ENCODE peak calls at places on chromosomes 6 and 20, in seven cellular contexts. S is T-cell, Z is GM04504, O is smooth muscle cell of the brain vasculature, I is Right ventricle myocardium superior, F is fibroblast of pulmonary artery, P is psoas muscle. V is an unnamed sample.

GRCh38 chr20:32163951-32164350 is 43.6 kb downstream of the PLAGL2 start:
- DNase-seq in Z (no peak), P (no peak), I (no peak), F (no peak), O (no peak), S (no peak), V (no peak)

GRCh38 chr20:6698056-6698455 is 69.4 kb upstream of the BMP2 start:
- DNase-seq in O (no peak), S (no peak), F (no peak), Z (no peak), I (no peak), P (no peak), V (no peak)

GRCh38 chr20:34390769-34391447 is 27.8 kb downstream of the ITCH start:
- DNase-seq in F (peak; percentile 80), S (no peak), P (peak; percentile 82), I (no peak), Z (peak; percentile 86), O (peak; percentile 12), V (no peak)

GRCh38 chr6:24864345-24864744 is 65.6 kb upstream of the ARMH2 start:
- DNase-seq in S (no peak), F (peak; percentile 28), O (no peak), Z (no peak), I (no peak), P (no peak), V (no peak)

GRCh38 chr20:5044075-5044620 is 42.8 kb upstream of the SLC23A2 start:
- DNase-seq in O (no peak), I (no peak), S (no peak), P (no peak), Z (no peak), F (no peak), V (no peak)

GRCh38 chr6:105993769-105994521 is 92.2 kb upstream of the PRDM1 start:
- DNase-seq in I (peak; percentile 57), Z (no peak), O (no peak), F (peak; percentile 21), P (peak; percentile 64), S (peak; percentile 38), V (peak; percentile 64)

GRCh38 chr20:32918296-32918695 is 59.6 kb downstream of the EFCAB8 start:
- DNase-seq in P (peak; percentile 35), I (no peak), F (no peak), Z (no peak), S (no peak), O (no peak), V (no peak)

GRCh38 chr6:30684386-30685156 is 1.9 kb downstream of the PPP1R18 start:
- DNase-seq in P (peak; percentile 77), Z (no peak), O (no peak), F (peak; percentile 50), S (peak; percentile 31), I (peak; percentile 79), V (no peak)

GRCh38 chr6:27667651-27668441 is 194.9 kb upstream of the ZNF184 start:
- DNase-seq in P (no peak), O (no peak), F (no peak), I (no peak), Z (no peak), S (no peak), V (no peak)

GRCh38 chr6:131135244-131136020 is at the start of gene AKAP7:
- DNase-seq in P (peak; percentile 89), O (peak; percentile 20), S (peak; percentile 39), Z (peak; percentile 44), F (peak; percentile 77), I (peak; percentile 88), V (peak; percentile 96)

GRCh38 chr20:41098703-41099250 is 38.6 kb upstream of the PLCG1 start:
- DNase-seq in I (no peak), S (no peak), P (no peak), O (no peak), Z (peak; percentile 77), F (peak; percentile 78), V (no peak)

GRCh38 chr6:20542927-20543602 is 8.8 kb downstream of the CDKAL1 start:
- DNase-seq in I (no peak), S (no peak), O (peak; percentile 59), P (no peak), F (peak; percentile 95), Z (no peak), V (no peak)

GRCh38 chr6:119533603-119534279 is 184.2 kb upstream of the MAN1A1 start:
- DNase-seq in S (no peak), I (no peak), F (peak; percentile 25), O (no peak), Z (peak; percentile 30), P (no peak), V (no peak)

GRCh38 chr6:5125152-5126006 is 40.2 kb downstream of the PPP1R3G start:
- DNase-seq in Z (no peak), F (peak; percentile 64), P (no peak), S (no peak), O (no peak), I (no peak), V (no peak)

GRCh38 chr6:81049425-81050042 is 702.9 kb downstream of the TENT5A start:
- DNase-seq in I (no peak), P (no peak), O (no peak), S (no peak), Z (no peak), F (peak; percentile 32), V (no peak)

GRCh38 chr20:62050166-62051120 is 15.2 kb downstream of the TAF4 start:
- DNase-seq in P (no peak), O (no peak), Z (no peak), I (no peak), F (no peak), S (no peak), V (no peak)

GRCh38 chr6:9851541-9852380 is 563.1 kb downstream of the TFAP2A start:
- DNase-seq in S (no peak), Z (no peak), O (no peak), P (no peak), F (peak; percentile 22), I (no peak), V (peak; percentile 60)

GRCh38 chr6:168096271-168096764 is 17.3 kb upstream of the FRMD1 start:
- DNase-seq in I (peak; percentile 32), P (peak; percentile 21), F (no peak), O (no peak), Z (no peak), S (no peak), V (no peak)

GRCh38 chr6:169843110-169843509 is 91.7 kb downstream of the ERMARD start:
- DNase-seq in O (no peak), Z (no peak), F (no peak), I (no peak), S (no peak), P (no peak), V (no peak)

GRCh38 chr6:137799950-137800568 is 67.0 kb upstream of the TNFAIP3 start:
- DNase-seq in P (no peak), Z (peak; percentile 29), S (peak; percentile 53), O (no peak), F (peak; percentile 77), I (no peak), V (no peak)

GRCh38 chr6:138403324-138403800 is 661 bp upstream of the HEBP2 start:
- DNase-seq in F (peak; percentile 20), S (peak; percentile 15), P (peak; percentile 74), I (peak; percentile 72), Z (no peak), O (no peak), V (peak; percentile 86)

GRCh38 chr6:27053738-27054137 is 193.8 kb upstream of the PRSS16 start:
- DNase-seq in O (no peak), F (no peak), S (no peak), I (no peak), Z (no peak), P (no peak), V (no peak)

GRCh38 chr20:57260959-57261357 is 5.5 kb downstream of the BMP7 start:
- DNase-seq in S (no peak), Z (no peak), I (no peak), F (no peak), O (no peak), P (no peak), V (no peak)

GRCh38 chr20:5741089-5741488 is 9.1 kb upstream of the SHLD1 start:
- DNase-seq in P (no peak), S (no peak), I (no peak), Z (no peak), F (no peak), O (no peak), V (no peak)

V was measured in posterior cingulate gyrus.